ENCODE peak calls at places on chromosomes 4 and X, in six cellular contexts. V, O, K, Z, D and M are unnamed samples.
A peak's percentile ranks its signal among the peaks of the same experiment; 100 is the strongest.

GRCh38 chrX:126237524-126237923 is 71.4 kb upstream of the DCAF12L2 start:
- DNase-seq in V (no peak), O (no peak), K (no peak), Z (no peak), D (no peak), M (no peak)

GRCh38 chr4:25842229-25842840 is 20.5 kb downstream of the SEL1L3 start:
- DNase-seq in V (peak; percentile 63), O (peak; percentile 21), K (no peak), Z (no peak), D (no peak), M (no peak)

GRCh38 chrX:10310502-10310901 is 153.7 kb downstream of the CLCN4 start:
- DNase-seq in V (no peak), O (no peak), K (no peak), Z (peak; percentile 7), D (no peak), M (no peak)

GRCh38 chrX:69503835-69504625 is at the start of gene NALF2:
- DNase-seq in V (peak; percentile 72), O (no peak), K (peak; percentile 59), Z (peak; percentile 86), D (peak; percentile 19), M (no peak)

GRCh38 chrX:19758536-19758935 is 128.9 kb downstream of the SH3KBP1 start:
- DNase-seq in V (no peak), O (no peak), K (peak; percentile 26), Z (no peak), D (no peak), M (peak; percentile 41)

GRCh38 chr4:54233128-54233696 is 4.1 kb downstream of the PDGFRA start:
- DNase-seq in V (peak; percentile 92), O (no peak), K (peak; percentile 55), Z (peak; percentile 91), D (peak; percentile 73), M (peak; percentile 72)

GRCh38 chrX:69163936-69164741 is 1.1 kb downstream of the PJA1 start:
- DNase-seq in V (no peak), O (no peak), K (no peak), Z (peak; percentile 79), D (peak; percentile 56), M (no peak)

GRCh38 chrX:47467106-47467505 is 15.9 kb downstream of the ZNF41 start:
- DNase-seq in V (no peak), O (no peak), K (no peak), Z (no peak), D (no peak), M (no peak)

GRCh38 chrX:140190441-140191108 is 225.3 kb upstream of the CXorf66 start:
- DNase-seq in V (no peak), O (no peak), K (no peak), Z (no peak), D (no peak), M (no peak)

GRCh38 chr4:113872426-113873260 is 106.8 kb downstream of the ARSJ start:
- DNase-seq in V (no peak), O (no peak), K (no peak), Z (no peak), D (no peak), M (no peak)

GRCh38 chr4:68874507-68874906 is 58.7 kb downstream of the UGT2B10 start:
- DNase-seq in V (no peak), O (no peak), K (no peak), Z (no peak), D (no peak), M (no peak)

GRCh38 chr4:75698162-75698962 is 25.2 kb upstream of the G3BP2 start:
- DNase-seq in V (no peak), O (peak; percentile 66), K (no peak), Z (no peak), D (no peak), M (peak; percentile 23)

GRCh38 chr4:40515398-40516293 is 114.0 kb downstream of the RBM47 start:
- DNase-seq in V (no peak), O (peak; percentile 95), K (peak; percentile 64), Z (no peak), D (peak; percentile 82), M (no peak)

GRCh38 chr4:55545133-55545532 is 1.6 kb downstream of the CLOCK start:
- DNase-seq in V (no peak), O (no peak), K (peak; percentile 7), Z (no peak), D (no peak), M (no peak)

GRCh38 chr4:165308174-165308573 is 19.3 kb upstream of the MSMO1 start:
- DNase-seq in V (no peak), O (no peak), K (no peak), Z (no peak), D (no peak), M (no peak)

GRCh38 chrX:48530736-48531135 is 8.8 kb upstream of the TBC1D25 start:
- DNase-seq in V (no peak), O (no peak), K (no peak), Z (no peak), D (no peak), M (no peak)

DNA sequence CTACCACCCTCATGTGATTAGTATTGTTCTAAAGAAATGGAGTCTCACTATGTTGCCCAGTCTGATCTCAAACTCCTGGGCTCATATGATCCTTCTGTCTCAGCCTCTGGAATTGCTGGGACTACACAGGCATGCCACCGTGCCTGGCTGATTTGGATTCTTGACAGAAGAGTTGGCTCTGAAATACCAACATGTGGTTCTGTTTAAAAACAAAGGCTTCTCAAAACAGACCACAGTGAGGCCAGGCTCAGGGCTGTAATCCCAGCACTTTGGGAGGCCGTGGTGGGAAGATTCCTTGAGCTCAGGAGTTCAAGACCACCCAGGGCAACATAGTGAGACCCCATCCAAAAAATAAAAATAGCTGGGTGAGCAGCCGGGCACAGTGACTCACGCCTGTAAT is 126.7 kb downstream of the DHRSX start:
- DNase-seq in V (no peak), O (no peak), K (no peak), Z (no peak), D (no peak), M (no peak)
- TF ChIP-seq GABPA in V (no peak), O (no peak), K (no peak), Z (no peak), D (no peak), M (no peak)

GRCh38 chr4:6938237-6938636 is 28.6 kb downstream of the TBC1D14 start:
- DNase-seq in V (no peak), O (no peak), K (no peak), Z (no peak), D (no peak), M (peak; percentile 87)
- H3K27ac ChIP-seq in V (no peak overlapping the region), O (no peak overlapping the region), K (no peak overlapping the region), Z (no peak overlapping the region), D (no peak overlapping the region), M (peak overlapping the region; percentile 61)

GRCh38 chr4:85318415-85318814 is 156.5 kb upstream of the ARHGAP24 start:
- DNase-seq in V (no peak), O (no peak), K (no peak), Z (no peak), D (no peak), M (no peak)
- TF ChIP-seq CTCF in V (no peak), O (no peak), K (no peak), Z (no peak), D (no peak), M (no peak)

GRCh38 chr4:957581-958313 is 15.6 kb downstream of the DGKQ start:
- DNase-seq in V (no peak), O (no peak), K (no peak), Z (peak; percentile 21), D (no peak), M (no peak)
- TF ChIP-seq GABPA in V (no peak), O (no peak), K (no peak), Z (no peak), D (no peak), M (no peak)

GRCh38 chrX:24760601-24761000 is 66.9 kb downstream of the POLA1 start:
- DNase-seq in V (no peak), O (no peak), K (no peak), Z (no peak), D (no peak), M (no peak)
- H3K27ac ChIP-seq in V (no peak overlapping the region), O (no peak overlapping the region), K (no peak overlapping the region), Z (no peak overlapping the region), D (no peak overlapping the region), M (no peak overlapping the region)

DNA sequence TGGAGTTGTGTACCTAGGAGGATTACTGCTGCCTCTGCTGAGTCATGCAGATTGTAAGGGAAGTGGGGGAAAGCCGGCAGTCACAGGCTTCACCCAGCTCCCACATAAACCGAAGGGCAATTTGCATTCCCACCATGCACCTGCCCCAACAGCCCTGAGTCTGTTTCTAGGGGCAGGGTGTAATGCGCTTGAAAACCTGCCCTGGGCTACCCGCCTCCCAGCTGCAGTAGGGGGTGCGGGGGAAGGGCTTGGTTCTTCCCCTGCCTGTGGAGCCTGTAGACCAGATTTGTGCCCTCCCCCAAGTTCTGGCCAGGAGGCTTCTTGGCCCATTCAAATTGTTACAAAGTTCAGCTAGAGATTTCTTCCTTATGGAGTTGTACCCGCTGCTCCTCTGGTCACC is 269.2 kb upstream of the DDX53 start:
- DNase-seq in V (no peak), O (no peak), K (no peak), Z (no peak), D (no peak), M (no peak)
- TF ChIP-seq CTCF in V (no peak), O (no peak), K (no peak), Z (no peak), D (no peak), M (no peak)

GRCh38 chr4:65083076-65083475 is 587.2 kb downstream of the EPHA5 start:
- DNase-seq in V (no peak), O (no peak), K (no peak), Z (no peak), D (no peak), M (no peak)
- TF ChIP-seq GABPA in V (no peak), O (no peak), K (no peak), Z (no peak), D (no peak), M (no peak)